ENCODE peak calls at places on chromosome 18, in four cellular contexts. V, J, L and N are unnamed samples.

GRCh38 chr18:907171-907879 is 2.7 kb downstream of the ADCYAP1 start:
- DNase-seq in V (no peak), J (no peak), L (no peak), N (no peak)

GRCh38 chr18:36399055-36399454 is 101.5 kb downstream of the FHOD3 start:
- DNase-seq in V (no peak), J (no peak), L (no peak), N (no peak)

GRCh38 chr18:6607348-6607747 is 122.2 kb upstream of the ARHGAP28 start:
- DNase-seq in V (no peak), J (no peak), L (no peak), N (no peak)

GRCh38 chr18:52392160-52392559 is 52.2 kb downstream of the DCC start:
- DNase-seq in V (no peak), J (no peak), L (no peak), N (no peak)

GRCh38 chr18:65975536-65975935 is 224.7 kb downstream of the CDH7 start:
- DNase-seq in V (no peak), J (no peak), L (no peak), N (peak; percentile 2)

GRCh38 chr18:7980136-7980535 is 413.0 kb downstream of the PTPRM start:
- DNase-seq in V (no peak), J (peak; percentile 5), L (peak; percentile 19), N (no peak)

GRCh38 chr18:60082790-60083189 is 183.0 kb downstream of the PMAIP1 start:
- DNase-seq in V (no peak), J (no peak), L (no peak), N (no peak)

GRCh38 chr18:3450358-3451107 is 561 bp downstream of the TGIF1 start:
- DNase-seq in V (no peak), J (no peak), L (peak; percentile 38), N (peak; percentile 85)

GRCh38 chr18:6605115-6605869 is 124.2 kb upstream of the ARHGAP28 start:
- DNase-seq in V (no peak), J (no peak), L (no peak), N (no peak)

GRCh38 chr18:50091495-50092249 is 103.3 kb downstream of the MYO5B start:
- DNase-seq in V (no peak), J (no peak), L (no peak), N (no peak)

GRCh38 chr18:27713037-27713726 is 463.7 kb downstream of the CDH2 start:
- DNase-seq in V (no peak), J (no peak), L (no peak), N (no peak)

GRCh38 chr18:28511421-28511821 is 334.5 kb upstream of the CDH2 start:
- DNase-seq in V (no peak), J (no peak), L (no peak), N (no peak)

GRCh38 chr18:34709631-34710429 is at the start of gene DTNA:
- DNase-seq in V (no peak), J (no peak), L (no peak), N (peak; percentile 72)

GRCh38 chr18:23828426-23828825 is 139.2 kb downstream of the LAMA3 start:
- DNase-seq in V (no peak), J (peak; percentile 23), L (no peak), N (peak; percentile 80)

GRCh38 chr18:21164746-21165145 is 53.1 kb upstream of the ROCK1 start:
- DNase-seq in V (no peak), J (no peak), L (no peak), N (no peak)

GRCh38 chr18:68152770-68153169 is 562.1 kb downstream of the TMX3 start:
- DNase-seq in V (peak; percentile 41), J (peak; percentile 1), L (no peak), N (no peak)

GRCh38 chr18:13371689-13372404 is 153.3 kb downstream of the LDLRAD4 start:
- DNase-seq in V (no peak), J (no peak), L (no peak), N (no peak)

GRCh38 chr18:39701071-39701783 is 2135.6 kb upstream of the CELF4 start:
- DNase-seq in V (no peak), J (no peak), L (no peak), N (no peak)

GRCh38 chr18:73150199-73150598 is 282.4 kb upstream of the NETO1 start:
- DNase-seq in V (no peak), J (no peak), L (no peak), N (no peak)

GRCh38 chr18:22340340-22340739 is 77.4 kb downstream of the CTAGE1 start:
- DNase-seq in V (no peak), J (no peak), L (no peak), N (no peak)

GRCh38 chr18:74066018-74066417 is 81.6 kb downstream of the FBXO15 start:
- DNase-seq in V (no peak), J (no peak), L (no peak), N (no peak)

GRCh38 chr18:35076556-35076955 is 35.3 kb downstream of the MAPRE2 start:
- DNase-seq in V (no peak), J (no peak), L (no peak), N (peak; percentile 93)

GRCh38 chr18:2916184-2916583 is 69.4 kb downstream of the EMILIN2 start:
- DNase-seq in V (no peak), J (no peak), L (no peak), N (no peak)

GRCh38 chr18:32552421-32553030 is 81.8 kb upstream of the GAREM1 start:
- DNase-seq in V (no peak), J (peak; percentile 68), L (peak; percentile 56), N (peak; percentile 62)

GRCh38 chr18:28559511-28559910 is 382.6 kb upstream of the CDH2 start:
- DNase-seq in V (no peak), J (no peak), L (no peak), N (peak; percentile 6)

GRCh38 chr18:31245820-31246219 is 72.1 kb upstream of the DSG1 start:
- DNase-seq in V (no peak), J (no peak), L (no peak), N (no peak)

GRCh38 chr18:67318651-67319050 is 197.9 kb downstream of the DSEL start:
- DNase-seq in V (no peak), J (no peak), L (no peak), N (no peak)

GRCh38 chr18:2827076-2827475 is 19.7 kb upstream of the EMILIN2 start:
- DNase-seq in V (no peak), J (no peak), L (no peak), N (no peak)

DNA sequence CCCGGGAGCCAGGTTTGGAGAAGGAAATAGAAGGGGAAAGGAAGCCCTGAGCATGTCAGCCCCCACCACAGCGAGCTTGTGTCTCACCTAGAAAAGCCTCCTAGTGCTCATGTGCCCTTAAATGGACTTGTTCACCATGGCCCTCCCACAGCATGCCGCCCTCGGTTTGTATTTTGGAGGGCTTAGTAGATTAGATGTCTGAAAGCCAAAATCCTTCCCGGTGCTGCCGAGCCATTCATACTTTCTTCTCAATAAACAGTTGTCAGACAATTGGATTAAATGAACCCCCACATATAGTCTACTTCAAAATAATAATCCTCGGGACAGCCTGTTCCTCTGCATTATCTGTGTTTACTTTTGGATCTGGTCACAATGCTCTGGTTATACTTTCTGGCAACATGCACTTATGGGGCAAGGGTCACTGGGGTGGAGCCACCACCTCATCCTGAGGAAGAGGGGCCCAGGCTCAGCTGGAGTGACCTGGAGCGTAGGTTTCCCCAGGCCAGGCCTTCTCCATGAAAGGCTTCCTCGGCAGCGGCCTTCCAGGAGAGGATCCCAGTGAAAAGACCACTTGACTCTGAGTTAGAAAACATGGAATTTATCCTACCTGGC is 237.3 kb downstream of the SETBP1 start:
- DNase-seq in V (no peak), J (peak; percentile 10), L (no peak), N (no peak)
- H3K27ac ChIP-seq in V (no peak overlapping the region), J (no peak overlapping the region), L (no peak overlapping the region), N (no peak overlapping the region)

GRCh38 chr18:9757851-9758587 is 49.9 kb downstream of the RAB31 start:
- DNase-seq in V (no peak), J (no peak), L (peak; percentile 36), N (no peak)
- TF ChIP-seq JUN in V (no peak), J (no peak), L (peak; percentile 28), N (no peak)

GRCh38 chr18:48666613-48667012 is 127.8 kb downstream of the CTIF start:
- DNase-seq in V (no peak), J (no peak), L (no peak), N (no peak)
- H3K9ac ChIP-seq in V (no peak overlapping the region), J (no peak overlapping the region), L (no peak overlapping the region), N (no peak overlapping the region)

DNA sequence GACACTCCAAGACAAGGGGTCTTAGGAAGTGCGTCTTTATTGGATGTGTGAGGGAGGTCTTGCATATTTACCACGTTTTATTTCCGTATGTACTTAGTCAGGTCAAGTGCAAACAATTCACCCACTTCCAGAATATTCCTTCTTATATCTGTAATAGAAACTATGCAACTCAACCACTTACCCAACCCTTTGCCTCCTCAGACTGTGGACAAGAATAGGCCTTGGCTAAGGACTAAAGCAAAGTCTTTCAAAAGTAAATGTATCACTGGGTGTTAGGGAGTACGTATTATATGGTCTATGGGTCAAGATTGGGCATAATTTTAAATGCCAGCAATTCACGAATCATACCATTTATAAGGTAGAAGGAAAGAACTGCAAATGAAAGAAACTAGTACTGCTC is 484.8 kb downstream of the MBD2 start:
- DNase-seq in V (no peak), J (no peak), L (no peak), N (no peak)
- H3K27ac ChIP-seq in V (no peak overlapping the region), J (no peak overlapping the region), L (no peak overlapping the region), N (no peak overlapping the region)

GRCh38 chr18:45806226-45806625 is 19.2 kb upstream of the SIGLEC15 start:
- DNase-seq in V (no peak), J (no peak), L (no peak), N (peak; percentile 47)
- TF ChIP-seq JUN in V (no peak), J (no peak), L (no peak), N (no peak)

GRCh38 chr18:79425573-79425895 is 29.8 kb downstream of the NFATC1 start:
- DNase-seq in V (no peak), J (no peak), L (no peak), N (no peak)
- H3K9ac ChIP-seq in V (no peak overlapping the region), J (no peak overlapping the region), L (no peak overlapping the region), N (no peak overlapping the region)